ENCODE peak calls at places on chromosomes 5 and 9, in eight cellular contexts. G is A549; N is tibial artery; I is psoas muscle; K is transverse colon; M is CD8-positive, alpha-beta T cell; A is WERI-Rb-1; Z is fibroblast of lung. W is an unnamed sample.

GRCh38 chr5:15013654-15014463 is 142.3 kb upstream of the ANKH start:
- DNase-seq in M (no peak), G (peak), I (no peak), Z (peak), A (no peak), N (no peak), K (no peak), W (no peak)

GRCh38 chr9:14209399-14209990 is 104.4 kb downstream of the NFIB start:
- DNase-seq in Z (peak), G (no peak), A (no peak), M (no peak), I (no peak), K (no peak), N (no peak), W (no peak)

GRCh38 chr5:151820903-151821302 is 49.1 kb downstream of the G3BP1 start:
- DNase-seq in G (no peak), Z (no peak), K (peak), A (no peak), N (no peak), M (no peak), I (no peak), W (no peak)

GRCh38 chr5:151195622-151196021 is 28.3 kb downstream of the CCDC69 start:
- DNase-seq in Z (peak), G (no peak), A (no peak), M (peak), I (no peak), N (no peak), K (no peak), W (no peak)

GRCh38 chr9:97078362-97078761 is 39.4 kb upstream of the CTSV start:
- DNase-seq in N (no peak), A (no peak), Z (no peak), M (no peak), K (no peak), G (no peak), I (no peak), W (no peak)

GRCh38 chr5:140553657-140554056 is 3.6 kb downstream of the SRA1 start:
- DNase-seq in A (no peak), M (no peak), Z (no peak), K (no peak), N (no peak), G (no peak), I (no peak), W (no peak)

GRCh38 chr5:104733063-104733719 is 1170.6 kb upstream of the NUDT12 start:
- DNase-seq in M (no peak), I (no peak), K (no peak), G (no peak), Z (peak), N (no peak), A (no peak), W (no peak)

GRCh38 chr5:58666598-58667595 is 84.0 kb downstream of the RAB3C start:
- DNase-seq in A (no peak), I (no peak), N (no peak), G (no peak), M (no peak), Z (no peak), K (no peak), W (no peak)

GRCh38 chr9:94734054-94734754 is 7.7 kb downstream of the AOPEP start:
- DNase-seq in Z (peak), G (no peak), I (no peak), K (no peak), N (no peak), M (no peak), A (no peak), W (no peak)

GRCh38 chr5:148735301-148735700 is 81.0 kb upstream of the HTR4 start:
- DNase-seq in M (no peak), G (no peak), K (no peak), A (no peak), I (no peak), Z (peak), N (no peak), W (no peak)

GRCh38 chr9:123718188-123718587 is 211.7 kb downstream of the DENND1A start:
- DNase-seq in K (no peak), N (no peak), G (no peak), I (no peak), M (no peak), Z (no peak), A (peak), W (no peak)

GRCh38 chr5:122668552-122668951 is 106.3 kb upstream of the SNX2 start:
- DNase-seq in Z (no peak), K (no peak), I (no peak), G (no peak), N (no peak), M (no peak), A (no peak), W (no peak)

GRCh38 chr9:86534572-86535258 is 180.5 kb upstream of the TUT7 start:
- DNase-seq in N (no peak), I (no peak), M (no peak), K (no peak), G (no peak), Z (peak), A (no peak), W (no peak)

GRCh38 chr5:62886603-62887315 is 308.1 kb downstream of the LRRC70 start:
- DNase-seq in N (no peak), M (no peak), K (no peak), A (no peak), I (no peak), Z (no peak), G (no peak), W (no peak)

GRCh38 chr9:120856700-120857099 is 14.0 kb upstream of the PSMD5 start:
- DNase-seq in M (no peak), N (no peak), I (no peak), Z (no peak), K (peak), G (no peak), A (no peak), W (no peak)

GRCh38 chr5:172065431-172066065 is 59.1 kb upstream of the FBXW11 start:
- DNase-seq in Z (no peak), G (no peak), A (no peak), K (no peak), M (no peak), N (no peak), I (no peak), W (peak)

GRCh38 chr5:173768267-173768806 is 119.8 kb upstream of the CPEB4 start:
- DNase-seq in I (no peak), N (no peak), A (no peak), G (no peak), K (no peak), M (no peak), Z (no peak), W (no peak)

GRCh38 chr5:32598270-32598937 is 13.0 kb downstream of the SUB1 start:
- DNase-seq in G (no peak), N (no peak), K (no peak), A (no peak), Z (no peak), I (no peak), M (no peak), W (no peak)

DNA sequence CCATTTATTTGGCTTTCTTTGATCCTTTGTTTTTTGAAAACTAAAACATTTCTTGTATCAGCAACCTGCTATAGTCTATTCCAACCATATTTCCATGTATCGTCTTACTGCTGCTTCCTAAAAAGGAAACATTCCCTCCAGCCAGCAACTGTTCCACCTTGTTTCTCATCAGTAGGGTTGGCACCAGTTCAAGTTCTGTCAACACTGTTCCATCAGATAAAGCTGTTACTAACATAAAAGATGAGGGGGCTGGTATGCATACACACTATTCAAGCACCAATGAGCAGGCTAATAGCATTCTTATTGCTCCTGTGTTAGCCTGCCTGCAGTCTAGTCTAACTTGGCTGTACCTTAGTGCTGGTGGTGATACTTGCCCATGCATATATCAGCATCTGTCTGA is 178.3 kb downstream of the CWC27 start:
- DNase-seq in A (no peak), N (no peak), I (no peak), K (no peak), Z (no peak), G (no peak), M (no peak), W (no peak)
- H3K27ac ChIP-seq in A (no peak), N (no peak), I (no peak), K (no peak), Z (no peak), G (no peak), M (no peak), W (no peak)

DNA sequence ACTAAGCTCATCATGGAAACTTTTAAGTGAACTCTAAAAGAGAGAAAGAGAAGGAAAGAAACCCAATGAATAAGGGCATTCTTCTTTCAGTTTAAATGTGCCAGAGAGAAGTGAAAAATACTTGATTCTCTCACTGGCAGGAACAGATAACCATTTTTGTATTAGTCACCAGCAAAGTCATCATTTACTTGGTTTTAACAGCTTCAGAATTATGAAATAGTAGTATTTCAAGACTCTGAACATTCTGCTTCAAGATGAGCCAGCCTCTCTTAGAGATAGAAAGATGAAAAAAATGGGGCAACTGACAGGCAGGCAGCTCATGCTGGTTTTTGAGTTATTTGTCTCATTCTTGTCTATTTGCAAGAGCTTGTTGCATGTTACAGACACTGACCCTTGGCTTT is 103.5 kb downstream of the GCNT1 start:
- DNase-seq in Z (peak), M (no peak), A (no peak), N (no peak), G (no peak), I (no peak), K (no peak), W (no peak)
- TF ChIP-seq CTCF in Z (no peak), M (no peak), A (no peak), N (no peak), G (no peak), I (no peak), K (no peak), W (no peak)

GRCh38 chr5:39190311-39191102 is 28.9 kb downstream of the FYB1 start:
- DNase-seq in N (no peak), Z (no peak), I (no peak), M (no peak), A (no peak), K (no peak), G (no peak), W (no peak)
- H3K27ac ChIP-seq in N (no peak), Z (no peak), I (no peak), M (peak), A (no peak), K (no peak), G (peak), W (no peak)

GRCh38 chr5:132754947-132755346 is 7.7 kb downstream of the CCNI2 start:
- DNase-seq in N (no peak), G (peak), M (no peak), Z (peak), A (no peak), K (peak), I (no peak), W (no peak)
- TF ChIP-seq CTCF in N (peak), G (peak), M (no peak), Z (peak), A (peak), K (no peak), I (no peak), W (no peak)

DNA sequence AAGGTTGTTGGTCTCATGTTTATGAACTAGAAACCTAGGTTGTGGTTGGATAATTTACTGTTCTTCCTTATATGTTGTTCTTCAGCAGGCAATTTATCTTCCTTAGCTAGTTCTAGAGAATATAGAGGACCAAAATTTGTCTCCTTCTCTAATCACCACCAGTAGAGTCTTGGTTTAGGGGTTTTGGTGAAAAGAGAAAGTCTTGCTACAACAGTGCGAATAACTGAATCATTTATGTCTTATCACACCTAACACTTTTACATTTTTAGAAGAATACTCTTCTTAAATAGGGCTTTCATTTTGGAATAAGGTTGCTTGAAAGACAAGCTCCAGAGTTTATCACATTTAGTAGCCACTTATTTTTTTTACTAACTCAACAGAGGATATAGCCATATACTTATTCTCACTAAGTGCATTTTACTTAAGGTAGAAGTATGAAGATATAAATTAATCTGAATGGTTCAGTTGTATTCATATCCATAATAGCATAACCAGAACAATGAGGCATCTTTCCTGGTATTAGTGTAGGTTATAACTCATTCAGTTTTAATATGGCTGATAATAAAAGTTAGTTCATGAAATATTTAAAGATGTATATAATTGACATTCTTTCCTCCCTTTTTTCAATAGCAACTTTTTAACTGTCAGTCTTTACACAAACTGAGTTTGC is 67.9 kb downstream of the ERBIN start:
- DNase-seq in G (no peak), N (no peak), M (no peak), I (no peak), Z (no peak), A (no peak), K (no peak), W (no peak)
- H3K27ac ChIP-seq in G (no peak), N (no peak), M (no peak), I (no peak), Z (no peak), A (no peak), K (no peak), W (no peak)

DNA sequence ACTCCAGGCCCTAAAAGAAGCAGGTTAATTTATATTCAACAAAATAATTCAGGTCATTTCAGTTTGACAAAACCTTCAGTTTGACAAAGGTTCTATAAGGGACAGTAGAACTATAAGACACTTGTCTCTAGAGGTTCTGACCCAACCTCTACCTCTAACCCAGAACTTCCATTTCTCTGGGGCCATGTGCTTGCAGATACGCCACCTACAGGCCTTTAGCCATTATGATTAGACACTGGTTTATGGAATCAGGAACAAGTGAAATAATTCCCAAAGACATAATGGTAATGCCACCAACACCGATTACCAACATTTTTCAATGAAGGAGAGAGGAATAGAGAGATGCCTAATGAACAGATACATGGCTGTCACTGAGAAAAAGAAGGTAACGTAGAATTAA is 733.9 kb downstream of the PRELID2 start:
- DNase-seq in K (no peak), G (peak), I (no peak), A (peak), M (no peak), Z (peak), N (no peak), W (no peak)
- TF ChIP-seq CTCF in K (peak), G (no peak), I (no peak), A (peak), M (no peak), Z (no peak), N (no peak), W (peak)